ENCODE peak calls at places on chromosomes 6 and 20, in four cellular contexts. One of them, this sample, is unnamed. For H3K9me3 and H3K27me3, the result is how much of the 10 kb centered on the place peaks cover.

GRCh38 chr6:108492131-108492766 is 68.5 kb upstream of the FOXO3 start:
- DNase-seq in prostate gland: peak
- DNase-seq in DND-41: no peak
- DNase-seq in PC-3: peak
- DNase-seq in this sample: no peak

GRCh38 chr6:119076173-119076965 is 2.1 kb downstream of the FAM184A start:
- DNase-seq in prostate gland: no peak
- DNase-seq in DND-41: no peak
- DNase-seq in PC-3: no peak
- DNase-seq in this sample: no peak

GRCh38 chr6:150030611-150031010 is 5.3 kb upstream of the RAET1L start:
- DNase-seq in prostate gland: no peak
- DNase-seq in PC-3: no peak
- DNase-seq in DND-41: no peak
- DNase-seq in this sample: no peak

GRCh38 chr6:114181629-114182028 is 161.2 kb downstream of the HS3ST5 start:
- DNase-seq in PC-3: no peak
- DNase-seq in DND-41: no peak
- DNase-seq in prostate gland: no peak
- DNase-seq in this sample: no peak

GRCh38 chr6:26271640-26272090 is 93.3 kb upstream of the BTN3A2 start:
- DNase-seq in prostate gland: no peak
- DNase-seq in DND-41: no peak
- DNase-seq in PC-3: no peak
- DNase-seq in this sample: no peak

GRCh38 chr20:57450931-57451330 is 59.7 kb downstream of the RBM38 start:
- DNase-seq in prostate gland: no peak
- DNase-seq in DND-41: no peak
- DNase-seq in PC-3: no peak
- DNase-seq in this sample: no peak

GRCh38 chr6:13349811-13350506 is 21.6 kb upstream of the TBC1D7 start:
- DNase-seq in DND-41: no peak
- DNase-seq in prostate gland: no peak
- DNase-seq in PC-3: no peak
- DNase-seq in this sample: no peak

GRCh38 chr6:147341486-147341885 is 137.3 kb downstream of the STXBP5 start:
- DNase-seq in prostate gland: no peak
- DNase-seq in DND-41: no peak
- DNase-seq in PC-3: no peak
- DNase-seq in this sample: no peak

GRCh38 chr6:129753422-129753821 is 43.4 kb upstream of the ARHGAP18 start:
- DNase-seq in prostate gland: no peak
- DNase-seq in PC-3: no peak
- DNase-seq in DND-41: no peak
- DNase-seq in this sample: no peak

GRCh38 chr6:19399406-19399805 is 437.8 kb upstream of the ID4 start:
- DNase-seq in PC-3: no peak
- DNase-seq in prostate gland: no peak
- DNase-seq in DND-41: no peak
- DNase-seq in this sample: no peak

GRCh38 chr20:58202039-58202438 is 26.4 kb downstream of the ANKRD60 start:
- DNase-seq in PC-3: peak
- DNase-seq in DND-41: no peak
- DNase-seq in prostate gland: no peak
- DNase-seq in this sample: no peak

GRCh38 chr20:10466325-10466724 is 31.2 kb downstream of the SLX4IP start:
- DNase-seq in prostate gland: no peak
- DNase-seq in PC-3: no peak
- DNase-seq in DND-41: no peak
- DNase-seq in this sample: no peak

GRCh38 chr20:9040874-9041524 is 27.9 kb upstream of the PLCB4 start:
- DNase-seq in PC-3: no peak
- DNase-seq in prostate gland: no peak
- DNase-seq in DND-41: no peak
- DNase-seq in this sample: no peak

GRCh38 chr6:141117869-141118268 is 1014.9 kb upstream of the GJE1 start:
- DNase-seq in PC-3: peak
- DNase-seq in prostate gland: no peak
- DNase-seq in DND-41: no peak
- DNase-seq in this sample: no peak

GRCh38 chr6:34535199-34535598 is 20.9 kb downstream of the SPDEF start:
- DNase-seq in prostate gland: no peak
- DNase-seq in PC-3: no peak
- DNase-seq in DND-41: no peak
- DNase-seq in this sample: no peak

GRCh38 chr6:97919631-97920030 is 636.6 kb upstream of the MMS22L start:
- DNase-seq in prostate gland: no peak
- DNase-seq in DND-41: no peak
- DNase-seq in PC-3: no peak
- DNase-seq in this sample: no peak

GRCh38 chr6:11747021-11747420 is 31.6 kb downstream of the ADTRP start:
- DNase-seq in PC-3: no peak
- DNase-seq in DND-41: no peak
- DNase-seq in prostate gland: no peak
- DNase-seq in this sample: no peak

GRCh38 chr6:148329568-148330299 is 12.9 kb upstream of the SASH1 start:
- DNase-seq in prostate gland: no peak
- DNase-seq in DND-41: no peak
- DNase-seq in PC-3: peak
- DNase-seq in this sample: no peak

GRCh38 chr20:51432875-51433274 is 109.6 kb downstream of the NFATC2 start:
- DNase-seq in PC-3: peak
- DNase-seq in prostate gland: no peak
- DNase-seq in DND-41: no peak
- DNase-seq in this sample: no peak

GRCh38 chr20:38229376-38230252 is 30.9 kb downstream of the KIAA1755 start:
- DNase-seq in DND-41: no peak
- DNase-seq in PC-3: peak
- DNase-seq in prostate gland: no peak
- DNase-seq in this sample: no peak

GRCh38 chr6:166615059-166615770 is 11.8 kb downstream of the RPS6KA2 start:
- DNase-seq in PC-3: no peak
- DNase-seq in DND-41: no peak
- DNase-seq in prostate gland: no peak
- DNase-seq in this sample: no peak

GRCh38 chr6:43009124-43009523 is 4.6 kb downstream of the MEA1 start:
- DNase-seq in DND-41: peak
- DNase-seq in PC-3: peak
- DNase-seq in prostate gland: peak
- DNase-seq in this sample: peak

GRCh38 chr20:54237544-54237943 is 29.7 kb downstream of the PFDN4 start:
- DNase-seq in DND-41: no peak
- DNase-seq in PC-3: no peak
- DNase-seq in prostate gland: no peak
- DNase-seq in this sample: no peak

GRCh38 chr6:140490086-140490485 is 1115.6 kb upstream of the CITED2 start:
- DNase-seq in prostate gland: no peak
- DNase-seq in PC-3: peak
- DNase-seq in DND-41: no peak
- DNase-seq in this sample: no peak

GRCh38 chr6:33926451-33926850 is 122.6 kb upstream of the MLN start:
- DNase-seq in PC-3: peak
- DNase-seq in prostate gland: no peak
- DNase-seq in DND-41: peak
- DNase-seq in this sample: no peak

GRCh38 chr6:166583230-166583629 is 3.2 kb downstream of the RAMACL start:
- DNase-seq in DND-41: no peak
- DNase-seq in PC-3: no peak
- DNase-seq in prostate gland: no peak
- DNase-seq in this sample: no peak

GRCh38 chr6:38495511-38495910 is 144.2 kb downstream of the BTBD9 start:
- DNase-seq in prostate gland: no peak
- DNase-seq in DND-41: no peak
- DNase-seq in PC-3: no peak
- DNase-seq in this sample: no peak

GRCh38 chr6:22146581-22147468 is 150.0 kb downstream of the PRL start:
- DNase-seq in PC-3: no peak
- DNase-seq in prostate gland: no peak
- DNase-seq in DND-41: peak
- DNase-seq in this sample: peak

GRCh38 chr6:27891300-27891913 is 20.8 kb downstream of the OR2B2 start:
- DNase-seq in PC-3: no peak
- DNase-seq in prostate gland: no peak
- DNase-seq in DND-41: no peak
- DNase-seq in this sample: no peak
- H3K27ac ChIP-seq in PC-3: no peak
- H3K27ac ChIP-seq in prostate gland: no peak
- H3K27ac ChIP-seq in DND-41: peak
- H3K27ac ChIP-seq in this sample: peak

DNA sequence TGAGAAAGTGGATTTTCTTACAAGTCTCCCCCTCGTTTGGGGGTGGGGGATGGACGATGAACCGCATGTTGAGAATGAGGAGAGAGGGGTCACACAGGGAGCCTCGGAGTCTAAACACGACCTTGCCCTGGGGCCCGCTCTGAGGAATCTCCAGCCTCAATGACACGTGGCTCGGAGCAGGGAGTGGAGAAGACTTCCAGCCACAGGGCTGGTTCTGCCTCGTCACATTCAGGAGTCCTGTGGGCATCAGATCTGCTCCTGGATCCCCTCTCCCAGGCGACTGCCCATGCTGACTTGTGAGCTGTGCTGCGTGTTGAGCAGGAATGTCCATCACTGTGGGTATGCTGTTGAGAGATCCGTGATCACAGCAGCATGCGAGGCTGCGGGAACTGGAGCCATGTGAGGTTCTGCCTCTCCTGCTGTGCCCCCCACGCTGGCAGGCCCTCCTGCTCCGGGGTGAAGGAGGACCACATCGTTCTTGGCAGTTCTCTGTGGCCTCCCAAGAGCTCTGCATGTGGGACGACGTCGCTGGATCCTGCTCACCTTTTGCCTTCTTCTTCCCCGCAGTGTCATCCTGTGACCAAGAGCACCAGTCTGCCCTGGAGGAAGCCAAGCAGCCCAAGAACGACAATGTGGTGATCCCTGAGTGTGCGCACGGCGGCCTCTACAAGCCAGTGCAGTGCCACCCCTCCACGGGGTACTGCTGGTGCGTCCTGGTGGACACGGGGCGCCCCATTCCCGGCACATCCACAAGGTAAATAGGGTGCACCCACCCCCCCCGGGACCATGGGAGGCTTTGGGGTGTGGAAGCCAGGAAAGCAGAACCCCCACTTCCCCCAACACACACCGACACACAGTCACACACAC is 157.5 kb downstream of the SMOC2 start:
- DNase-seq in prostate gland: no peak
- DNase-seq in PC-3: no peak
- DNase-seq in DND-41: no peak
- DNase-seq in this sample: no peak
- H3K9me3 ChIP-seq in prostate gland: under half
- H3K9me3 ChIP-seq in PC-3: under half
- H3K9me3 ChIP-seq in DND-41: under half
- H3K9me3 ChIP-seq in this sample: under half

GRCh38 chr6:161415302-161415855 is 141.5 kb upstream of the AGPAT4 start:
- DNase-seq in prostate gland: no peak
- DNase-seq in DND-41: no peak
- DNase-seq in PC-3: no peak
- DNase-seq in this sample: no peak
- H3K27me3 ChIP-seq in prostate gland: under half
- H3K27me3 ChIP-seq in DND-41: under half
- H3K27me3 ChIP-seq in PC-3: under half
- H3K27me3 ChIP-seq in this sample: under half

GRCh38 chr20:1277529-1278322 is 11.6 kb downstream of the SNPH start:
- DNase-seq in prostate gland: no peak
- DNase-seq in DND-41: no peak
- DNase-seq in PC-3: no peak
- DNase-seq in this sample: no peak
- H3K27ac ChIP-seq in prostate gland: no peak
- H3K27ac ChIP-seq in DND-41: no peak
- H3K27ac ChIP-seq in PC-3: no peak
- H3K27ac ChIP-seq in this sample: no peak

GRCh38 chr6:168299541-168300511 is 19.8 kb downstream of the DACT2 start:
- DNase-seq in prostate gland: no peak
- DNase-seq in PC-3: no peak
- DNase-seq in DND-41: no peak
- DNase-seq in this sample: no peak
- H3K9me3 ChIP-seq in prostate gland: under half
- H3K9me3 ChIP-seq in PC-3: under half
- H3K9me3 ChIP-seq in DND-41: under half
- H3K9me3 ChIP-seq in this sample: under half

GRCh38 chr6:40398034-40398679 is 189.0 kb downstream of the LRFN2 start:
- DNase-seq in prostate gland: no peak
- DNase-seq in PC-3: no peak
- DNase-seq in DND-41: no peak
- DNase-seq in this sample: no peak
- H3K27me3 ChIP-seq in prostate gland: under half
- H3K27me3 ChIP-seq in PC-3: under half
- H3K27me3 ChIP-seq in DND-41: under half
- H3K27me3 ChIP-seq in this sample: under half

DNA sequence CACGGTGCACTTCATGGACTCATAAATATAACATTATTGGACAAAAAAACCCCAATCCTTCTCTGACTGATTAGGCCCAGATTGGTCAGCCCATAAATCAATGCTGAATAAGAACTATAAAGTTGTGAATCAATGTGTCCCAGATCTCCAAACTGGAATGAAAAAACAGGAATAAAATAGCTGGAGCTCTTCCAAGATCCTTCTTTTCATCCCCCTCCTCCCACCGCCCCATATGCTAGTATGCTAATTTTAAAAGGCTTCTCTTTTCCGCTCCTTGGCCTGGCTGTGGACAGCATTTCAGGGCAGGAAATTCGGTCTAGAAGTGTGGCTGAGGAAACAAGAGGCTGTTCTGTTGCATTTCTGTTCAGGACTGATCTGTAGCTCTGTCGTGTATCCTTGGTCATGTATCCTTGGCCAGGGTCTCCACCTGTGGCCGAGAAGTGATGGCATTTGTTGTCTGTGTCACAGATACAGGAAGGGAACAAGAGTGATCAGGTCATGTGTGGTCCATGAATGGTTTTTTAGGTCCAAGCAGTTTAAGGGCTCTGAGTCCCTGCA is 300.4 kb upstream of the SUPT3H start:
- DNase-seq in prostate gland: no peak
- DNase-seq in PC-3: no peak
- DNase-seq in DND-41: no peak
- DNase-seq in this sample: no peak
- H3K27ac ChIP-seq in prostate gland: peak
- H3K27ac ChIP-seq in PC-3: peak
- H3K27ac ChIP-seq in DND-41: peak
- H3K27ac ChIP-seq in this sample: no peak

GRCh38 chr6:111894951-111895350 is 21.7 kb upstream of the FYN start:
- DNase-seq in prostate gland: no peak
- DNase-seq in PC-3: no peak
- DNase-seq in DND-41: no peak
- DNase-seq in this sample: no peak

GRCh38 chr6:111898452-111898851 is 25.2 kb upstream of the FYN start:
- DNase-seq in PC-3: no peak
- DNase-seq in prostate gland: no peak
- DNase-seq in DND-41: no peak
- DNase-seq in this sample: no peak

GRCh38 chr6:111892431-111892830 is 19.2 kb upstream of the FYN start:
- DNase-seq in prostate gland: no peak
- DNase-seq in PC-3: no peak
- DNase-seq in DND-41: no peak
- DNase-seq in this sample: no peak

GRCh38 chr6:111890981-111891380 is 17.7 kb upstream of the FYN start:
- DNase-seq in PC-3: no peak
- DNase-seq in DND-41: no peak
- DNase-seq in prostate gland: no peak
- DNase-seq in this sample: no peak

GRCh38 chr6:111894272-111894671 is 21.0 kb upstream of the FYN start:
- DNase-seq in DND-41: no peak
- DNase-seq in PC-3: peak
- DNase-seq in prostate gland: no peak
- DNase-seq in this sample: no peak
- H3K9me3 ChIP-seq in DND-41: under half
- H3K9me3 ChIP-seq in PC-3: under half
- H3K9me3 ChIP-seq in prostate gland: under half
- H3K9me3 ChIP-seq in this sample: under half

GRCh38 chr6:137297887-137298286 is 78.7 kb upstream of the IFNGR1 start:
- DNase-seq in prostate gland: no peak
- DNase-seq in DND-41: no peak
- DNase-seq in PC-3: peak
- DNase-seq in this sample: no peak
- H3K27me3 ChIP-seq in prostate gland: under half
- H3K27me3 ChIP-seq in DND-41: under half
- H3K27me3 ChIP-seq in PC-3: under half
- H3K27me3 ChIP-seq in this sample: under half

This sample was measured in CD8-positive, alpha-beta memory T cell.